ENCODE peak calls at places on chromosome 10, in five cellular contexts. R is Right ventricle myocardium superior; K is AG09319; Y is NT2/D1; W is activated naive CD8-positive, alpha-beta T cell treated with anti-CD3 and anti-CD28 coated beads, Interleukin-2, amount 50 U/mL, for 16 hours. B is an unnamed sample.

GRCh38 chr10:14740684-14741247 is 33.9 kb downstream of the FAM107B start:
- DNase-seq in W (no peak), R (no peak), K (no peak), Y (no peak), B (no peak)

GRCh38 chr10:48289652-48290238 is 15.2 kb upstream of the FRMPD2 start:
- DNase-seq in K (no peak), Y (peak), R (peak), W (peak), B (no peak)

GRCh38 chr10:108465871-108466641 is 1301.5 kb upstream of the SORCS1 start:
- DNase-seq in W (no peak), R (peak), Y (no peak), K (no peak), B (no peak)

GRCh38 chr10:102072867-102073527 is 7.8 kb downstream of the HPS6 start:
- DNase-seq in K (peak), R (peak), Y (peak), W (peak), B (peak)

GRCh38 chr10:4882704-4883078 is 56.7 kb downstream of the AKR1E2 start:
- DNase-seq in K (no peak), R (no peak), W (no peak), Y (no peak), B (no peak)

GRCh38 chr10:43410345-43410744 is 1.4 kb upstream of the HNRNPF start:
- DNase-seq in R (no peak), W (no peak), Y (no peak), K (no peak), B (no peak)

GRCh38 chr10:116689096-116689495 is 53.3 kb downstream of the HSPA12A start:
- DNase-seq in W (no peak), K (no peak), Y (no peak), R (no peak), B (no peak)

GRCh38 chr10:986881-987634 is 1.2 kb upstream of the GTPBP4 start:
- DNase-seq in R (no peak), Y (no peak), K (no peak), W (no peak), B (no peak)

GRCh38 chr10:101121661-101122045 is 9.4 kb upstream of the TLX1 start:
- DNase-seq in K (no peak), W (no peak), Y (no peak), R (no peak), B (no peak)

GRCh38 chr10:92662852-92663251 is 26.9 kb upstream of the HHEX start:
- DNase-seq in W (no peak), R (no peak), Y (no peak), K (no peak), B (no peak)

GRCh38 chr10:66586897-66587679 is 338.7 kb upstream of the LRRTM3 start:
- DNase-seq in R (no peak), Y (no peak), W (no peak), K (no peak), B (no peak)

GRCh38 chr10:88114368-88114767 is 250.9 kb downstream of the PTEN start:
- DNase-seq in W (no peak), Y (peak), R (peak), K (no peak), B (peak)

GRCh38 chr10:4596951-4597350 is 229.1 kb upstream of the AKR1E2 start:
- DNase-seq in R (no peak), Y (no peak), W (no peak), K (no peak), B (no peak)

GRCh38 chr10:102782698-102783540 is 39.2 kb downstream of the WBP1L start:
- DNase-seq in W (no peak), R (peak), Y (no peak), K (peak), B (no peak)

GRCh38 chr10:95236068-95236903 is 42.2 kb downstream of the ACSM6 start:
- DNase-seq in R (no peak), K (no peak), W (no peak), Y (no peak), B (no peak)

GRCh38 chr10:86665218-86665607 is 3.1 kb upstream of the LDB3 start:
- DNase-seq in W (no peak), K (no peak), Y (no peak), R (no peak), B (no peak)

GRCh38 chr10:97321807-97322195 is 2.7 kb downstream of the FRAT1 start:
- DNase-seq in R (no peak), K (no peak), W (no peak), Y (no peak), B (no peak)

GRCh38 chr10:15719062-15719898 is 442 bp downstream of the ITGA8 start:
- DNase-seq in K (no peak), Y (no peak), R (peak), W (no peak), B (no peak)

GRCh38 chr10:91759581-91759986 is 38.6 kb upstream of the TNKS2 start:
- DNase-seq in R (no peak), W (no peak), Y (no peak), K (no peak), B (no peak)

GRCh38 chr10:31754803-31755624 is 173.6 kb downstream of the ARHGAP12 start:
- DNase-seq in Y (no peak), K (no peak), W (no peak), R (no peak), B (no peak)

GRCh38 chr10:104937528-104937927 is 296.4 kb downstream of the SORCS3 start:
- DNase-seq in Y (no peak), W (no peak), R (no peak), K (peak), B (no peak)

GRCh38 chr10:8159628-8160165 is 105.2 kb downstream of the GATA3 start:
- DNase-seq in Y (no peak), K (no peak), R (no peak), W (no peak), B (no peak)

GRCh38 chr10:46016811-46017210 is 13.6 kb downstream of the NCOA4 start:
- DNase-seq in K (no peak), Y (no peak), W (no peak), R (no peak), B (no peak)

GRCh38 chr10:24467094-24467493 is 256.6 kb downstream of the ARHGAP21 start:
- DNase-seq in Y (no peak), W (no peak), K (no peak), R (no peak), B (no peak)

GRCh38 chr10:76139431-76139830 is 708.0 kb downstream of the LRMDA start:
- DNase-seq in Y (no peak), K (no peak), R (no peak), W (no peak), B (no peak)

GRCh38 chr10:15879058-15879457 is 18.8 kb upstream of the MINDY3 start:
- DNase-seq in K (no peak), W (no peak), Y (no peak), R (no peak), B (no peak)

GRCh38 chr10:11178606-11179221 is 161.0 kb downstream of the CELF2 start:
- DNase-seq in R (peak), Y (no peak), K (no peak), W (peak), B (no peak)

GRCh38 chr10:103277713-103278299 is 868 bp downstream of the INA start:
- DNase-seq in K (no peak), Y (no peak), R (no peak), W (no peak), B (no peak)

GRCh38 chr10:6766061-6766460 is 186.0 kb upstream of the PRKCQ start:
- DNase-seq in R (no peak), Y (no peak), K (peak), W (no peak), B (no peak)